ENCODE peak calls at places on chromosomes 7 and 10, in five cellular contexts. J is stimulated activated CD4-positive, alpha-beta T cell treated with anti-CD3 and anti-CD28 coated beads, Interleukin-1b, Interleukin-23, amount 100 ng/mL, for 1 hour; W is substantia nigra; B is effector memory CD4-positive, alpha-beta T cell; T is Right ventricle myocardium superior. K is an unnamed sample.

GRCh38 chr7:43460733-43461348 is 122.1 kb upstream of the STK17A start:
- DNase-seq in J (no peak), W (no peak), B (no peak), T (no peak), K (no peak)

GRCh38 chr7:85068796-85069195 is 118.1 kb downstream of the SEMA3D start:
- DNase-seq in J (no peak), W (no peak), B (no peak), T (no peak), K (no peak)

GRCh38 chr10:16854623-16855022 is 37.4 kb upstream of the RSU1 start:
- DNase-seq in J (no peak), W (no peak), B (no peak), T (no peak), K (no peak)

GRCh38 chr7:43119371-43120069 is 7.1 kb downstream of the HECW1 start:
- DNase-seq in J (no peak), W (no peak), B (no peak), T (no peak), K (no peak)

GRCh38 chr7:70314221-70314620 is 715.9 kb downstream of the AUTS2 start:
- DNase-seq in J (no peak), W (no peak), B (no peak), T (no peak), K (no peak)

GRCh38 chr10:118246340-118247247 is 95.5 kb downstream of the FAM204A start:
- DNase-seq in J (no peak), W (no peak), B (no peak), T (no peak), K (no peak)

GRCh38 chr10:62058476-62058875 is 157.0 kb downstream of the ARID5B start:
- DNase-seq in J (no peak), W (no peak), B (no peak), T (no peak), K (no peak)

GRCh38 chr7:44066494-44067063 is 1.2 kb upstream of the PGAM2 start:
- DNase-seq in J (no peak), W (no peak), B (no peak), T (no peak), K (no peak)

GRCh38 chr10:114634607-114634974 is 23.5 kb downstream of the ABLIM1 start:
- DNase-seq in J (no peak), W (no peak), B (no peak), T (no peak), K (peak; percentile 77)

GRCh38 chr7:143299840-143300239 is 11.7 kb downstream of the CASP2 start:
- DNase-seq in J (peak; percentile 37), W (peak; percentile 8), B (peak; percentile 33), T (peak; percentile 55), K (no peak)

GRCh38 chr7:28570113-28570969 is 158.0 kb downstream of the CREB5 start:
- DNase-seq in J (no peak), W (no peak), B (no peak), T (no peak), K (no peak)

GRCh38 chr10:46265981-46266505 is 20.8 kb upstream of the ANTXRL start:
- DNase-seq in J (no peak), W (no peak), B (no peak), T (no peak), K (no peak)

GRCh38 chr7:28474267-28474618 is 61.9 kb downstream of the CREB5 start:
- DNase-seq in J (no peak), W (no peak), B (no peak), T (no peak), K (no peak)

GRCh38 chr10:130440494-130440893 is 304.3 kb downstream of the GLRX3 start:
- DNase-seq in J (no peak), W (no peak), B (no peak), T (no peak), K (no peak)

GRCh38 chr10:107814865-107815487 is 650.5 kb upstream of the SORCS1 start:
- DNase-seq in J (no peak), W (peak; percentile 29), B (no peak), T (no peak), K (peak; percentile 1)

GRCh38 chr10:103637855-103638561 is 144.5 kb downstream of the NEURL1 start:
- DNase-seq in J (no peak), W (no peak), B (no peak), T (peak; percentile 91), K (peak; percentile 44)

GRCh38 chr7:144127714-144128334 is 4.8 kb downstream of the OR2A14 start:
- DNase-seq in J (peak; percentile 68), W (peak; percentile 31), B (peak; percentile 52), T (peak; percentile 90), K (no peak)

K was measured in nucleus accumbens.